ENCODE peak calls at places on chromosomes 7 and 10, in nine cellular contexts. I is H7, J is transverse colon, D is Peyer's patch, P is HCT116, G is GM23338, L is psoas muscle, X is spleen, H is lower lobe of right lung. Q is an unnamed sample. For H3K27me3, the result is how much of the 10 kb centered on the place peaks cover.

GRCh38 chr10:49379596-49380410 is 16.1 kb downstream of the DRGX start:
- DNase-seq in I (peak), J (no peak), D (no peak), P (peak), G (peak), L (no peak), X (no peak), H (no peak), Q (peak)

GRCh38 chr10:129965940-129966339 is 1.9 kb upstream of the EBF3 start:
- DNase-seq in I (no peak), J (no peak), D (no peak), P (no peak), G (no peak), L (no peak), X (no peak), H (peak), Q (no peak)

GRCh38 chr10:117133273-117134083 is 4.6 kb downstream of the VAX1 start:
- DNase-seq in I (peak), J (no peak), D (no peak), P (no peak), G (peak), L (no peak), X (no peak), H (no peak), Q (no peak)

GRCh38 chr10:58755688-58756087 is 243.0 kb downstream of the BICC1 start:
- DNase-seq in I (no peak), J (peak), D (no peak), P (no peak), G (no peak), L (no peak), X (no peak), H (no peak), Q (no peak)

GRCh38 chr7:143240323-143241168 is 18.7 kb downstream of the TAS2R40 start:
- DNase-seq in I (peak), J (peak), D (peak), P (peak), G (peak), L (no peak), X (no peak), H (no peak), Q (peak)

GRCh38 chr7:43391518-43391917 is 191.4 kb upstream of the STK17A start:
- DNase-seq in I (no peak), J (no peak), D (no peak), P (no peak), G (peak), L (no peak), X (no peak), H (no peak), Q (no peak)

GRCh38 chr7:1942026-1942703 is 272.1 kb downstream of the ELFN1 start:
- DNase-seq in I (no peak), J (no peak), D (peak), P (no peak), G (no peak), L (peak), X (peak), H (peak), Q (no peak)

GRCh38 chr10:88117227-88117626 is 253.8 kb downstream of the PTEN start:
- DNase-seq in I (no peak), J (no peak), D (no peak), P (no peak), G (no peak), L (no peak), X (no peak), H (no peak), Q (no peak)

GRCh38 chr7:43112941-43113621 is 634 bp downstream of the HECW1 start:
- DNase-seq in I (peak), J (no peak), D (no peak), P (no peak), G (peak), L (peak), X (no peak), H (no peak), Q (no peak)

GRCh38 chr7:98202367-98203195 is 8.7 kb upstream of the BHLHA15 start:
- DNase-seq in I (no peak), J (peak), D (no peak), P (no peak), G (no peak), L (no peak), X (peak), H (no peak), Q (no peak)

GRCh38 chr7:5997210-5997808 is 11.5 kb downstream of the PMS2 start:
- DNase-seq in I (peak), J (peak), D (no peak), P (no peak), G (peak), L (no peak), X (no peak), H (no peak), Q (peak)

GRCh38 chr10:53939654-53940053 is 861.4 kb downstream of the PCDH15 start:
- DNase-seq in I (no peak), J (no peak), D (no peak), P (no peak), G (no peak), L (no peak), X (no peak), H (no peak), Q (no peak)

GRCh38 chr7:1619152-1620079 is 49.6 kb upstream of the PSMG3 start:
- DNase-seq in I (peak), J (no peak), D (no peak), P (no peak), G (no peak), L (no peak), X (no peak), H (no peak), Q (no peak)

GRCh38 chr7:95772771-95773581 is 622 bp downstream of the DYNC1I1 start:
- DNase-seq in I (peak), J (peak), D (no peak), P (no peak), G (peak), L (peak), X (no peak), H (peak), Q (no peak)

GRCh38 chr10:77111611-77112550 is 525.7 kb downstream of the KCNMA1 start:
- DNase-seq in I (peak), J (no peak), D (no peak), P (peak), G (peak), L (no peak), X (no peak), H (no peak), Q (peak)

GRCh38 chr7:6571160-6571779 is 6.0 kb upstream of the ZDHHC4 start:
- DNase-seq in I (no peak), J (no peak), D (no peak), P (no peak), G (no peak), L (no peak), X (no peak), H (no peak), Q (no peak)

GRCh38 chr10:78412605-78413004 is 378.9 kb downstream of the RPS24 start:
- DNase-seq in I (no peak), J (no peak), D (no peak), P (no peak), G (no peak), L (no peak), X (no peak), H (no peak), Q (no peak)

GRCh38 chr10:54559498-54559897 is 241.5 kb downstream of the PCDH15 start:
- DNase-seq in I (no peak), J (no peak), D (no peak), P (no peak), G (no peak), L (no peak), X (no peak), H (no peak), Q (no peak)

GRCh38 chr7:112362796-112363195 is 87.5 kb upstream of the IFRD1 start:
- DNase-seq in I (no peak), J (no peak), D (no peak), P (no peak), G (peak), L (no peak), X (no peak), H (peak), Q (no peak)

GRCh38 chr7:142898377-142899235 is 13.1 kb upstream of the TRPV6 start:
- DNase-seq in I (peak), J (no peak), D (no peak), P (no peak), G (peak), L (no peak), X (no peak), H (peak), Q (peak)

GRCh38 chr7:126411821-126412383 is 840.8 kb downstream of the GRM8 start:
- DNase-seq in I (no peak), J (no peak), D (no peak), P (no peak), G (no peak), L (no peak), X (no peak), H (no peak), Q (no peak)

GRCh38 chr10:100878291-100878910 is 34.4 kb upstream of the SLF2 start:
- DNase-seq in I (peak), J (peak), D (peak), P (peak), G (peak), L (no peak), X (no peak), H (no peak), Q (peak)

GRCh38 chr7:141744131-141744530 is 6.0 kb downstream of the SSBP1 start:
- DNase-seq in I (no peak), J (no peak), D (no peak), P (no peak), G (no peak), L (no peak), X (no peak), H (no peak), Q (no peak)

GRCh38 chr10:37222046-37222445 is 96.6 kb downstream of the ANKRD30A start:
- DNase-seq in I (no peak), J (no peak), D (no peak), P (no peak), G (no peak), L (no peak), X (no peak), H (no peak), Q (no peak)

DNA sequence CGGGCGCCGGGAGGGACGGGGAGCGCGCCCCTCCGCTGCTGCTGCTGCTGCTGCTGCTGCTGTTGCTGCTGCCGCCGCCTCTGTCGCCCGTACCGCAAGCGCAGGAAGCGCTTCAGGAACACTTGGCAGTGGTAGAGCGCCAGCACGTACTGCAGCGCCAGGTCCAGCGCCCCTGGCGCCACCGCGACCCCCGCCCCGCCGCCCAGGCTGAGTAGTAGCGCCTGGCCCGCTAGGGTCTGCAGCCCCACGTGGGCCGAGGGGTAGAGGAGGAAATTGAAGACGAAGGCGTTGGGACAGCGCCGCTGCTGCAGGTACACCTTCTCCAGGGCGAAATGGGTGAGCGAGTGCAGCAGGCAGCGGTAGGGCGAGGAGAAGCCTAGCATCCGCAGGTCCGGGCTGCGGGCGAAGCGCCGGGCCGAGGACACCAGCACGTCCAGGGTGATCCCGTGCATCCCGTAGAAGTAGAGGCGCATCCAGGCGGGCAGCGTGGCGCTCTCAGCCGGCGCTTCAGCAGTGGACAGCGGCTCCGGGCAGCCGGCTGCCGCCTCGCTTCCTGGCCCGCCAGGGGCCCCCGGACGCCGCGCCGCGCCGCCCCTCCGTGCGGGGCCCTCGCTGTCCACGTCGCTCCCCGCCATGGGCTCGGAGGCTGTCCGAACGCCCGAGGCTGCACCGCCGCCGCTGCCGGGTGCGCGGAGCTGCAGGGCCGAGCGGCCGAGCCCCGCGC is at the start of gene TMEM229A:
- DNase-seq in I (peak), J (peak), D (peak), P (no peak), G (peak), L (peak), X (peak), H (peak), Q (peak)
- H3K27me3 ChIP-seq in I (under half), J (half or more), D (under half), P (under half), G (under half), L (under half), X (half or more), H (under half), Q (under half)

GRCh38 chr10:62268027-62268398 is 631 bp downstream of the RTKN2 start:
- DNase-seq in I (no peak), J (no peak), D (no peak), P (no peak), G (no peak), L (peak), X (no peak), H (peak), Q (peak)
- H3K4me3 ChIP-seq in I (peak), J (peak), D (peak), P (peak), G (peak), L (peak), X (peak), H (peak), Q (peak)

GRCh38 chr7:131957338-131958025 is 401.1 kb upstream of the PODXL start:
- DNase-seq in I (no peak), J (no peak), D (no peak), P (no peak), G (no peak), L (no peak), X (no peak), H (no peak), Q (no peak)
- H3K27me3 ChIP-seq in I (under half), J (under half), D (under half), P (under half), G (under half), L (under half), X (under half), H (under half), Q (under half)

GRCh38 chr10:42979181-42979580 is 97.7 kb upstream of the RET start:
- DNase-seq in I (peak), J (no peak), D (no peak), P (no peak), G (no peak), L (no peak), X (no peak), H (no peak), Q (no peak)

GRCh38 chr10:42979730-42980467 is 97.0 kb upstream of the RET start:
- DNase-seq in I (peak), J (no peak), D (no peak), P (no peak), G (no peak), L (peak), X (peak), H (no peak), Q (no peak)

GRCh38 chr10:42981358-42982236 is 95.3 kb upstream of the RET start:
- DNase-seq in I (peak), J (peak), D (peak), P (no peak), G (no peak), L (peak), X (peak), H (peak), Q (peak)

GRCh38 chr10:42982886-42983594 is 93.8 kb upstream of the RET start:
- DNase-seq in I (no peak), J (peak), D (peak), P (no peak), G (no peak), L (peak), X (peak), H (peak), Q (peak)

DNA sequence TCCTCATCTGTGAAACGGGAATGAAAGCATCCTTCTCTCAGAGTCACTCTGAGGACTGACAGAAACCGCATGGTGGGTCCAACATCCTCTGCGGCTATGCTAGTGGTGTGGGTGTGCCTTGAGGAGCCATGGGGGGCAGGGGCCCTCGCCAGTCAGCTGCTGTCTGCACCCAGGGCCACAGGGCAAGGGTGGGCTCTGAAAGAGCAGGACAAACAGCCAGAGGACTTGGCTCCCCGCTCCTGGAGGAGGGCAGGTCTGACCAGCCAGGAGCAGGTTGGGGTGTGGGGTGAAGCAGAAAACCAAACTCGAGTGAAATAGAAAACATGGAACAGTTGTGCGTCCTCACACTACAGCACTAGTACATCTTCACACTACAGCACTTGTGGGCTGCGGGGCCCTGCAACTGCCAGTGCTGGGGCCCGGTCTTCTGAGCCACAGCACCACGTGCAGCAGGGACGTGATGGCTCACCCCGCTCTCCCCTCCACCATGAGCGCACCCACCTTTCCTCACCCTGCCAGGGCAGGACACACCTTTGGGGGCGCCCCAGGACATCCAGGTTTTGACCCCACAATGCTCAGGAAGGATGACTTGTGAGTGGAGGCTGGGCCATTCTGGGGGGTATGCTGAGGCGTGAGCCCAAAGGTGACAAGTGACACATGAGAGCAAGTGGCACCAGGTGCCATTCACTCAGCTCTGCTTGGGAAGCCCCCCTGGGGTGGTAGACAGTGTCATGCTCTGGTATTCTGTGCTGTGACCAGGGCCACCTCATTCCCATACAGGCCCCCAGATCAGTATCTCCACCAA is 96.1 kb upstream of the RET start:
- DNase-seq in I (peak), J (no peak), D (peak), P (no peak), G (no peak), L (peak), X (peak), H (no peak), Q (no peak)
- H3K4me3 ChIP-seq in I (no peak), J (no peak), D (no peak), P (no peak), G (no peak), L (no peak), X (no peak), H (no peak), Q (no peak)

GRCh38 chr10:114396455-114396854 is 7.8 kb downstream of the AFAP1L2 start:
- DNase-seq in I (no peak), J (no peak), D (no peak), P (no peak), G (no peak), L (no peak), X (no peak), H (no peak), Q (no peak)

GRCh38 chr10:114395361-114396022 is 8.8 kb downstream of the AFAP1L2 start:
- DNase-seq in I (no peak), J (no peak), D (no peak), P (no peak), G (no peak), L (no peak), X (no peak), H (no peak), Q (no peak)

GRCh38 chr10:114393482-114393881 is 10.8 kb downstream of the AFAP1L2 start:
- DNase-seq in I (no peak), J (no peak), D (no peak), P (no peak), G (no peak), L (no peak), X (no peak), H (no peak), Q (no peak)

GRCh38 chr10:114393886-114394285 is 10.4 kb downstream of the AFAP1L2 start:
- DNase-seq in I (no peak), J (no peak), D (no peak), P (no peak), G (no peak), L (no peak), X (no peak), H (no peak), Q (no peak)

GRCh38 chr10:114394531-114394930 is 9.8 kb downstream of the AFAP1L2 start:
- DNase-seq in I (no peak), J (no peak), D (no peak), P (no peak), G (no peak), L (no peak), X (no peak), H (no peak), Q (no peak)
- H3K27me3 ChIP-seq in I (under half), J (under half), D (under half), P (half or more), G (under half), L (under half), X (under half), H (under half), Q (under half)

GRCh38 chr10:31760674-31761081 is 168.0 kb downstream of the ARHGAP12 start:
- DNase-seq in I (no peak), J (no peak), D (no peak), P (no peak), G (no peak), L (no peak), X (no peak), H (no peak), Q (no peak)
- H3K4me3 ChIP-seq in I (peak), J (no peak), D (peak), P (peak), G (peak), L (peak), X (peak), H (peak), Q (peak)